ENCODE peak calls at places on chromosomes 3 and 15, in five cellular contexts. D, A, K, Y and J are unnamed samples.
A peak's percentile ranks its signal among the peaks of the same experiment; 100 is the strongest.

GRCh38 chr3:150248116-150248864 is 159.8 kb upstream of the TSC22D2 start:
- DNase-seq in D (no peak), A (no peak), K (no peak), Y (no peak), J (no peak)

GRCh38 chr3:112303811-112304325 is 9.9 kb upstream of the SLC9C1 start:
- DNase-seq in D (no peak), A (peak; percentile 53), K (peak; percentile 61), Y (no peak), J (no peak)

GRCh38 chr3:133040696-133041523 is 2.7 kb downstream of the TMEM108 start:
- DNase-seq in D (peak; percentile 71), A (peak; percentile 94), K (no peak), Y (peak; percentile 63), J (peak; percentile 68)

GRCh38 chr15:59376735-59377134 is 4.1 kb upstream of the MYO1E start:
- DNase-seq in D (no peak), A (no peak), K (no peak), Y (no peak), J (no peak)

GRCh38 chr3:168025076-168025475 is 70.6 kb downstream of the GOLIM4 start:
- DNase-seq in D (no peak), A (no peak), K (no peak), Y (no peak), J (no peak)

GRCh38 chr15:41284425-41285177 is 47.8 kb downstream of the OIP5 start:
- DNase-seq in D (peak; percentile 32), A (peak; percentile 18), K (no peak), Y (no peak), J (peak; percentile 16)

GRCh38 chr15:66057089-66057488 is 187.8 kb downstream of the RAB11A start:
- DNase-seq in D (no peak), A (peak; percentile 39), K (no peak), Y (no peak), J (no peak)

GRCh38 chr3:71710906-71711494 is 14.2 kb downstream of the EIF4E3 start:
- DNase-seq in D (no peak), A (peak; percentile 83), K (no peak), Y (no peak), J (no peak)

GRCh38 chr3:178341636-178342035 is 194.6 kb upstream of the KCNMB2 start:
- DNase-seq in D (no peak), A (no peak), K (no peak), Y (no peak), J (no peak)

GRCh38 chr3:169897284-169897683 is 14.1 kb upstream of the SAMD7 start:
- DNase-seq in D (no peak), A (no peak), K (no peak), Y (no peak), J (no peak)

GRCh38 chr3:169891886-169892285 is 19.5 kb upstream of the SAMD7 start:
- DNase-seq in D (no peak), A (no peak), K (no peak), Y (no peak), J (no peak)

GRCh38 chr3:169894110-169894509 is 17.3 kb upstream of the SAMD7 start:
- DNase-seq in D (no peak), A (no peak), K (no peak), Y (no peak), J (no peak)

GRCh38 chr3:169895037-169895436 is 16.3 kb upstream of the SAMD7 start:
- DNase-seq in D (no peak), A (no peak), K (no peak), Y (no peak), J (no peak)
- H3K4me3 ChIP-seq in D (no peak overlapping the region), A (no peak overlapping the region), K (no peak overlapping the region), Y (no peak overlapping the region), J (no peak overlapping the region)

DNA sequence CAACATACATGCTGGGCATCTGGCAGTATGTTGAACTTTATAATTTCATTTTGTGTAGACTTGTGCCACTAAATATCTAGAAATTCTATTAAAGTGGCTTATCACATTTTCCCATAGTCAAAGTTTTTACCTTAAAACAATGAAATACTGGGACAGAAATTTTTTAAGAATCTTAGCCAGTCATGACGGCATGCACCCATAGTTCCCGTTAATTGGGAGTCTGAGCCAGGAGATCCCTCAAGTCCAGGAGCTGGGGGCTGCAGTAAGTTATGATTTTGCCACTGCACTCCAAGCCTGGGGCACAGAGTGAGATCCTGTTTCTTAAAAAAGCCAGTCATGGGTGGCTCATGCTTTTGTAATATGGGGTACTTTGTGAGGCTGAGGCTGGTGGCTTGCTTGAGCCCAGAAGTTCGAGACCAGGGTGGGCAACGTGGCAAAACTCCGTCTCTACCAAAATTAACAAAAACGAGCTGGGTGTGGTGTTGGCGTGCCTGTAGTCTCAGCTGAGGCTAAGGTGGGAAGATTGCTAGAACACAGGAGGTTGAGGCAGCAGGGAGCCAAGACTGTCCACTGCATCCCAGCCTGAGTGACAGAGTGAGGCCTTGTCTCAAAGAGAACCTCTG is 3.1 kb downstream of the RPSA start:
- DNase-seq in D (no peak), A (no peak), K (no peak), Y (no peak), J (no peak)
- H3K4me3 ChIP-seq in D (no peak overlapping the region), A (peak overlapping the region; percentile 64), K (no peak overlapping the region), Y (no peak overlapping the region), J (no peak overlapping the region)

GRCh38 chr15:29800441-29801366 is 21.6 kb downstream of the TJP1 start:
- DNase-seq in D (no peak), A (no peak), K (no peak), Y (no peak), J (no peak)
- H3K4me3 ChIP-seq in D (peak overlapping the region; percentile 37), A (no peak overlapping the region), K (no peak overlapping the region), Y (peak overlapping the region; percentile 24), J (no peak overlapping the region)

DNA sequence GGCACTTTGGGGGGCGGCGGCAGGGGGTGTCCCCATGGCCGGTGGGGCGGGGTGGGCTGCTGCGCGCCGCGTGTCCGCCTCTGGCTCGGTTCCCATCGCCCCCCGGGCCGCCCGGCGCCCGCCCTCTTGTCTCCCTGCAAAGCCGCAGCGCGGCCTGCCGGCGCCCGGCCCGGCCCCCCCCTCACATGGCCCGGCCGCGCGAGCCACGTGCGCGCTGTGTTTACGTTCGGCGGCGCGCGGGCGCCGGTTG is 492 bp downstream of the NR1D2 start:
- DNase-seq in D (no peak), A (no peak), K (no peak), Y (no peak), J (no peak)
- H3K4me3 ChIP-seq in D (peak overlapping the region; percentile 81), A (peak overlapping the region; percentile 99), K (no peak overlapping the region), Y (peak overlapping the region; percentile 90), J (peak overlapping the region; percentile 72)

DNA sequence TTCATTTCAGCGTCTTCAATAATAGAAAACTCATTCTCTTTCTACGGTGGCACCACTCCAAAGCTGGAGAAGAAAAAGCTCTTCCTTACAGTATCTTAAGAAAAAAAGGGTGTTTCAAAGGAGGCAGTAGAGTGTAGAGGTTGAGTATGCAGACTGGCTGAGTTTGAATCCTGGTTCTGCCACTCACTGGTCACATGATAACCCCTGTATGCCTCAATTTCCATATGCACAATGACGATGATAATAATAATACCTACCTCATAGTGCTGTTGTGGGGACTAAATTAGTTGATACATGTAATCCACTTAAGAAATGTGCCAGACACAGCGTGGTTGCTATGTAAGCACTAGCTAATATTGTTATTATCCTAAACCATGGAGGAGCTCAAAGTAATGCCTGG is 4.5 kb downstream of the ANP32A start:
- DNase-seq in D (no peak), A (no peak), K (no peak), Y (no peak), J (no peak)
- H3K4me3 ChIP-seq in D (peak overlapping the region; percentile 86), A (peak overlapping the region; percentile 99), K (no peak overlapping the region), Y (peak overlapping the region; percentile 97), J (no peak overlapping the region)

DNA sequence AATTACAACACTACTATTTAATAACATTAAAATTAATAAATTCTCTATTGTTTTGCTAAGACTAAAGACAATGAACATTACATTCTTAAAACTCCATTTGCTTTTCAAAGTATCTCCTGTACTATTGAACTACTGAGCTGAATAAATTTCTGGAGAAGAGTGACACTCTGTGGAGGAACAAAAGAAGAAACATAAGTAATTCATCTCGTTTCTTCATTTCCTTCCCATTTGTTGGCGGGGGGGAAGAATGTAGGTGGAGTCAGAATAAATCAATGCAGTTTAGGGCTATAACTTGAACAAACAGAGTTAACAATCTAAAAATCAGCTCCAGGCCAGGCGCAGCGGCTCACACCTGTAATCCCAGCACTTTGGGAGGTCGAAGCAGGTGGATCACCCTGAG is 32.7 kb downstream of the EFHB start:
- DNase-seq in D (no peak), A (no peak), K (no peak), Y (no peak), J (no peak)
- H3K4me3 ChIP-seq in D (no peak overlapping the region), A (no peak overlapping the region), K (no peak overlapping the region), Y (no peak overlapping the region), J (no peak overlapping the region)

DNA sequence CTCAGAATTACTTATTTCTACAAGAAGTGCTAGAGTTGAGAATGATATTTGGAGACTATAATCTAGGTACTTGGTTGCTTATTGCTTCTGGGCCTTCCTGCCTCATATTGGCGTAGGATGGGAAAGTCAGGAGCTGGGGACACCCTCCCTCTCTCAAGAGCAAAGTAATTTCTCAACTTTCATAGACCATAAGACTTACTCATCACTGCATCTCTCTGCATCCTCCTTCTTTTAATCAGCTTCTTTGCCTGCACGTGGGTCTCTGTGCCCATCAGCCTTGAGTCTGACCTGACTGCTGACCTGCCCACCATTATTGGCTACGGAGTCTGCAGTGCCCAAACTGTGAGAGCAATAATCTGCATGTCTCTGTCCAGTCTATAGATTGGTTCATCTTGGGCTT is 27.3 kb upstream of the XIRP1 start:
- DNase-seq in D (no peak), A (no peak), K (no peak), Y (no peak), J (no peak)
- H3K4me3 ChIP-seq in D (no peak overlapping the region), A (no peak overlapping the region), K (no peak overlapping the region), Y (no peak overlapping the region), J (no peak overlapping the region)

GRCh38 chr3:42025388-42026138 is 63.7 kb upstream of the ULK4 start:
- DNase-seq in D (peak; percentile 97), A (peak; percentile 96), K (no peak), Y (peak; percentile 57), J (peak; percentile 85)
- H3K4me3 ChIP-seq in D (peak overlapping the region; percentile 31), A (peak overlapping the region; percentile 41), K (no peak overlapping the region), Y (peak overlapping the region; percentile 12), J (no peak overlapping the region)

DNA sequence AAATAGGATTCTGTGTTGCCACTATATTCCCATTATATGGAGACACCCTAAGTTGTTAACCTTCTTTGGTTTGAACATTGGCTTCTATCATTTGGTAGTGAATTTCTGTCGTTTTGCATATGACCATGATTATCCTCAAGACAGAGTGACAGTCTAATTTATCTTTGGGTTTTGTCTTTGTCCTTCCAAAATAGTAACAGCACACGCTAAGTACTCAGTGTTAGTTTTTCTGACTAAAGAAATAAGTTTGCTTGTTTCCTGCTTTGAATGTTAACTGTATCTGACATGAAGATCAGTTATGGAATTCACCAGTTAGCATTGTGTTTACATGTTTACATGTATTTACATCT is 352.5 kb upstream of the GRM7 start:
- DNase-seq in D (no peak), A (no peak), K (no peak), Y (no peak), J (no peak)
- H3K4me3 ChIP-seq in D (no peak overlapping the region), A (no peak overlapping the region), K (no peak overlapping the region), Y (no peak overlapping the region), J (no peak overlapping the region)

DNA sequence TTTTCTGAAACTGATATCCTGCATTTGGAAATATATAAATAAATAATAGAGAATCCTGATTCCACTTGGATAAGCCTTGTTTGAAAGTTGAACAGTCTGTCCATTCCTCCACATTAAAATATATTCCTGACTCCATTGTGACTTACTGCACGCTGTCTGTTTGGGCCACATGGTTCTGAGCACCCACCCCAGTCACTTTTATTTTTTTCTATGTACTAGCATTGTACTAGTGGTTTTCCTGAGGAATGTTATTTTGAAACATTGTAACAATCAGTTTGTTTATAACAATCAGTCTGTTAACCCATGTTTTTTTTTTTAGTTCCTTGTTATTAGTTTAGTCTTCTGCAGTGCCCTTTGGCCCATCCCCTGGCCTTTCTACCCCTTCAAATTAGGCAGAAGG is 87.4 kb upstream of the CCNL1 start:
- DNase-seq in D (no peak), A (no peak), K (no peak), Y (no peak), J (no peak)
- H3K4me3 ChIP-seq in D (no peak overlapping the region), A (no peak overlapping the region), K (no peak overlapping the region), Y (no peak overlapping the region), J (no peak overlapping the region)